ENCODE peak calls at places on chromosomes 3 and 15, in eight cellular contexts. One of them, this sample, is unnamed.

GRCh38 chr3:52712291-52713212 is 6.6 kb downstream of the SPCS1 start:
- DNase-seq in CD4-positive, alpha-beta T cell: no peak
- DNase-seq in naive thymus-derived CD8-positive, alpha-beta T cell: no peak
- DNase-seq in NCI-H1105: no peak
- DNase-seq in EL: no peak
- DNase-seq in H9: no peak
- DNase-seq in stimulated activated CD4-positive, alpha-beta T cell treated with anti-CD3 and anti-CD28 coated beads, Interleukin-1b, Interleukin-23, amount 100 ng/mL, for 4 hours: no peak
- DNase-seq in AG10803: no peak
- DNase-seq in this sample: no peak

GRCh38 chr3:138049157-138049919 is 39.4 kb downstream of the CLDN18 start:
- DNase-seq in CD4-positive, alpha-beta T cell: no peak
- DNase-seq in naive thymus-derived CD8-positive, alpha-beta T cell: no peak
- DNase-seq in NCI-H1105: no peak
- DNase-seq in EL: peak; percentile 78
- DNase-seq in H9: peak; percentile 53
- DNase-seq in stimulated activated CD4-positive, alpha-beta T cell treated with anti-CD3 and anti-CD28 coated beads, Interleukin-1b, Interleukin-23, amount 100 ng/mL, for 4 hours: no peak
- DNase-seq in AG10803: peak; percentile 79
- DNase-seq in this sample: peak; percentile 82

GRCh38 chr3:71511446-71511845 is 72.1 kb downstream of the FOXP1 start:
- DNase-seq in CD4-positive, alpha-beta T cell: no peak
- DNase-seq in naive thymus-derived CD8-positive, alpha-beta T cell: no peak
- DNase-seq in NCI-H1105: no peak
- DNase-seq in EL: no peak
- DNase-seq in H9: no peak
- DNase-seq in stimulated activated CD4-positive, alpha-beta T cell treated with anti-CD3 and anti-CD28 coated beads, Interleukin-1b, Interleukin-23, amount 100 ng/mL, for 4 hours: no peak
- DNase-seq in AG10803: no peak
- DNase-seq in this sample: no peak

GRCh38 chr3:79917561-79917960 is 149.8 kb upstream of the ROBO1 start:
- DNase-seq in CD4-positive, alpha-beta T cell: no peak
- DNase-seq in naive thymus-derived CD8-positive, alpha-beta T cell: no peak
- DNase-seq in NCI-H1105: no peak
- DNase-seq in EL: no peak
- DNase-seq in H9: no peak
- DNase-seq in stimulated activated CD4-positive, alpha-beta T cell treated with anti-CD3 and anti-CD28 coated beads, Interleukin-1b, Interleukin-23, amount 100 ng/mL, for 4 hours: no peak
- DNase-seq in AG10803: no peak
- DNase-seq in this sample: no peak

GRCh38 chr3:121529308-121529707 is 16.5 kb downstream of the POLQ start:
- DNase-seq in CD4-positive, alpha-beta T cell: no peak
- DNase-seq in naive thymus-derived CD8-positive, alpha-beta T cell: no peak
- DNase-seq in NCI-H1105: no peak
- DNase-seq in EL: no peak
- DNase-seq in H9: no peak
- DNase-seq in stimulated activated CD4-positive, alpha-beta T cell treated with anti-CD3 and anti-CD28 coated beads, Interleukin-1b, Interleukin-23, amount 100 ng/mL, for 4 hours: no peak
- DNase-seq in AG10803: peak; percentile 22
- DNase-seq in this sample: peak; percentile 29

GRCh38 chr3:144142151-144142855 is 170.7 kb downstream of the DIPK2A start:
- DNase-seq in CD4-positive, alpha-beta T cell: no peak
- DNase-seq in naive thymus-derived CD8-positive, alpha-beta T cell: no peak
- DNase-seq in NCI-H1105: no peak
- DNase-seq in EL: peak; percentile 28
- DNase-seq in H9: no peak
- DNase-seq in stimulated activated CD4-positive, alpha-beta T cell treated with anti-CD3 and anti-CD28 coated beads, Interleukin-1b, Interleukin-23, amount 100 ng/mL, for 4 hours: no peak
- DNase-seq in AG10803: peak; percentile 1
- DNase-seq in this sample: peak; percentile 76

GRCh38 chr3:136957751-136958288 is at the start of gene IL20RB:
- DNase-seq in CD4-positive, alpha-beta T cell: no peak
- DNase-seq in naive thymus-derived CD8-positive, alpha-beta T cell: no peak
- DNase-seq in NCI-H1105: no peak
- DNase-seq in EL: peak; percentile 51
- DNase-seq in H9: peak; percentile 32
- DNase-seq in stimulated activated CD4-positive, alpha-beta T cell treated with anti-CD3 and anti-CD28 coated beads, Interleukin-1b, Interleukin-23, amount 100 ng/mL, for 4 hours: no peak
- DNase-seq in AG10803: peak; percentile 97
- DNase-seq in this sample: peak; percentile 87

GRCh38 chr3:81484532-81484931 is 276.9 kb downstream of the GBE1 start:
- DNase-seq in CD4-positive, alpha-beta T cell: no peak
- DNase-seq in naive thymus-derived CD8-positive, alpha-beta T cell: no peak
- DNase-seq in NCI-H1105: no peak
- DNase-seq in EL: no peak
- DNase-seq in H9: no peak
- DNase-seq in stimulated activated CD4-positive, alpha-beta T cell treated with anti-CD3 and anti-CD28 coated beads, Interleukin-1b, Interleukin-23, amount 100 ng/mL, for 4 hours: no peak
- DNase-seq in AG10803: no peak
- DNase-seq in this sample: no peak

GRCh38 chr3:100040446-100040845 is 73.9 kb downstream of the FILIP1L start:
- DNase-seq in CD4-positive, alpha-beta T cell: no peak
- DNase-seq in naive thymus-derived CD8-positive, alpha-beta T cell: no peak
- DNase-seq in NCI-H1105: no peak
- DNase-seq in EL: peak; percentile 50
- DNase-seq in H9: no peak
- DNase-seq in stimulated activated CD4-positive, alpha-beta T cell treated with anti-CD3 and anti-CD28 coated beads, Interleukin-1b, Interleukin-23, amount 100 ng/mL, for 4 hours: no peak
- DNase-seq in AG10803: peak; percentile 59
- DNase-seq in this sample: peak; percentile 61

GRCh38 chr15:58732620-58733363 is 16.7 kb downstream of the ADAM10 start:
- DNase-seq in CD4-positive, alpha-beta T cell: no peak
- DNase-seq in naive thymus-derived CD8-positive, alpha-beta T cell: no peak
- DNase-seq in NCI-H1105: no peak
- DNase-seq in EL: no peak
- DNase-seq in H9: no peak
- DNase-seq in stimulated activated CD4-positive, alpha-beta T cell treated with anti-CD3 and anti-CD28 coated beads, Interleukin-1b, Interleukin-23, amount 100 ng/mL, for 4 hours: no peak
- DNase-seq in AG10803: no peak
- DNase-seq in this sample: no peak

GRCh38 chr15:72153269-72153668 is 35.1 kb downstream of the SENP8 start:
- DNase-seq in CD4-positive, alpha-beta T cell: no peak
- DNase-seq in naive thymus-derived CD8-positive, alpha-beta T cell: no peak
- DNase-seq in NCI-H1105: no peak
- DNase-seq in EL: no peak
- DNase-seq in H9: no peak
- DNase-seq in stimulated activated CD4-positive, alpha-beta T cell treated with anti-CD3 and anti-CD28 coated beads, Interleukin-1b, Interleukin-23, amount 100 ng/mL, for 4 hours: no peak
- DNase-seq in AG10803: no peak
- DNase-seq in this sample: no peak

GRCh38 chr3:194130807-194131589 is 5.0 kb upstream of the HES1 start:
- DNase-seq in CD4-positive, alpha-beta T cell: no peak
- DNase-seq in naive thymus-derived CD8-positive, alpha-beta T cell: peak; percentile 20
- DNase-seq in NCI-H1105: peak; percentile 93
- DNase-seq in EL: no peak
- DNase-seq in H9: no peak
- DNase-seq in stimulated activated CD4-positive, alpha-beta T cell treated with anti-CD3 and anti-CD28 coated beads, Interleukin-1b, Interleukin-23, amount 100 ng/mL, for 4 hours: no peak
- DNase-seq in AG10803: peak; percentile 50
- DNase-seq in this sample: no peak

GRCh38 chr3:171840831-171841619 is 2.1 kb upstream of the TMEM212 start:
- DNase-seq in CD4-positive, alpha-beta T cell: no peak
- DNase-seq in naive thymus-derived CD8-positive, alpha-beta T cell: no peak
- DNase-seq in NCI-H1105: no peak
- DNase-seq in EL: no peak
- DNase-seq in H9: no peak
- DNase-seq in stimulated activated CD4-positive, alpha-beta T cell treated with anti-CD3 and anti-CD28 coated beads, Interleukin-1b, Interleukin-23, amount 100 ng/mL, for 4 hours: no peak
- DNase-seq in AG10803: no peak
- DNase-seq in this sample: no peak

GRCh38 chr3:39255503-39256325 is 24.1 kb downstream of the CX3CR1 start:
- DNase-seq in CD4-positive, alpha-beta T cell: no peak
- DNase-seq in naive thymus-derived CD8-positive, alpha-beta T cell: no peak
- DNase-seq in NCI-H1105: no peak
- DNase-seq in EL: no peak
- DNase-seq in H9: no peak
- DNase-seq in stimulated activated CD4-positive, alpha-beta T cell treated with anti-CD3 and anti-CD28 coated beads, Interleukin-1b, Interleukin-23, amount 100 ng/mL, for 4 hours: no peak
- DNase-seq in AG10803: no peak
- DNase-seq in this sample: no peak

GRCh38 chr15:29538110-29538509 is 268.5 kb upstream of the NSMCE3 start:
- DNase-seq in CD4-positive, alpha-beta T cell: no peak
- DNase-seq in naive thymus-derived CD8-positive, alpha-beta T cell: no peak
- DNase-seq in NCI-H1105: no peak
- DNase-seq in EL: no peak
- DNase-seq in H9: no peak
- DNase-seq in stimulated activated CD4-positive, alpha-beta T cell treated with anti-CD3 and anti-CD28 coated beads, Interleukin-1b, Interleukin-23, amount 100 ng/mL, for 4 hours: no peak
- DNase-seq in AG10803: no peak
- DNase-seq in this sample: no peak

GRCh38 chr15:62472616-62473299 is 307.7 kb upstream of the C2CD4B start:
- DNase-seq in CD4-positive, alpha-beta T cell: no peak
- DNase-seq in naive thymus-derived CD8-positive, alpha-beta T cell: no peak
- DNase-seq in NCI-H1105: no peak
- DNase-seq in EL: peak; percentile 36
- DNase-seq in H9: no peak
- DNase-seq in stimulated activated CD4-positive, alpha-beta T cell treated with anti-CD3 and anti-CD28 coated beads, Interleukin-1b, Interleukin-23, amount 100 ng/mL, for 4 hours: no peak
- DNase-seq in AG10803: no peak
- DNase-seq in this sample: peak; percentile 33

GRCh38 chr3:56157693-56158092 is 310.6 kb downstream of the ERC2 start:
- DNase-seq in CD4-positive, alpha-beta T cell: no peak
- DNase-seq in naive thymus-derived CD8-positive, alpha-beta T cell: no peak
- DNase-seq in NCI-H1105: no peak
- DNase-seq in EL: peak; percentile 78
- DNase-seq in H9: no peak
- DNase-seq in stimulated activated CD4-positive, alpha-beta T cell treated with anti-CD3 and anti-CD28 coated beads, Interleukin-1b, Interleukin-23, amount 100 ng/mL, for 4 hours: no peak
- DNase-seq in AG10803: peak; percentile 86
- DNase-seq in this sample: peak; percentile 45

GRCh38 chr3:86733257-86733656 is 257.7 kb downstream of the VGLL3 start:
- DNase-seq in CD4-positive, alpha-beta T cell: no peak
- DNase-seq in naive thymus-derived CD8-positive, alpha-beta T cell: no peak
- DNase-seq in NCI-H1105: no peak
- DNase-seq in EL: no peak
- DNase-seq in H9: no peak
- DNase-seq in stimulated activated CD4-positive, alpha-beta T cell treated with anti-CD3 and anti-CD28 coated beads, Interleukin-1b, Interleukin-23, amount 100 ng/mL, for 4 hours: no peak
- DNase-seq in AG10803: no peak
- DNase-seq in this sample: no peak

GRCh38 chr15:90780916-90781315 is 63.8 kb downstream of the BLM start:
- DNase-seq in CD4-positive, alpha-beta T cell: no peak
- DNase-seq in naive thymus-derived CD8-positive, alpha-beta T cell: no peak
- DNase-seq in NCI-H1105: no peak
- DNase-seq in EL: no peak
- DNase-seq in H9: no peak
- DNase-seq in stimulated activated CD4-positive, alpha-beta T cell treated with anti-CD3 and anti-CD28 coated beads, Interleukin-1b, Interleukin-23, amount 100 ng/mL, for 4 hours: no peak
- DNase-seq in AG10803: no peak
- DNase-seq in this sample: no peak

GRCh38 chr3:45690331-45691035 is 1.3 kb downstream of the SACM1L start:
- DNase-seq in CD4-positive, alpha-beta T cell: no peak
- DNase-seq in naive thymus-derived CD8-positive, alpha-beta T cell: no peak
- DNase-seq in NCI-H1105: no peak
- DNase-seq in EL: no peak
- DNase-seq in H9: no peak
- DNase-seq in stimulated activated CD4-positive, alpha-beta T cell treated with anti-CD3 and anti-CD28 coated beads, Interleukin-1b, Interleukin-23, amount 100 ng/mL, for 4 hours: no peak
- DNase-seq in AG10803: no peak
- DNase-seq in this sample: peak; percentile 5

GRCh38 chr15:48423342-48423741 is 92.1 kb downstream of the DUT start:
- DNase-seq in CD4-positive, alpha-beta T cell: no peak
- DNase-seq in naive thymus-derived CD8-positive, alpha-beta T cell: no peak
- DNase-seq in NCI-H1105: no peak
- DNase-seq in EL: no peak
- DNase-seq in H9: no peak
- DNase-seq in stimulated activated CD4-positive, alpha-beta T cell treated with anti-CD3 and anti-CD28 coated beads, Interleukin-1b, Interleukin-23, amount 100 ng/mL, for 4 hours: no peak
- DNase-seq in AG10803: no peak
- DNase-seq in this sample: no peak